ENCODE peak calls at places on chromosomes 1 and 21, in eight cellular contexts. C, J, Z, O, B, M, W and S are unnamed samples.
A peak's percentile ranks its signal among the peaks of the same experiment; 100 is the strongest.

GRCh38 chr1:167126811-167127210 is 32.9 kb downstream of the STYXL2 start:
- DNase-seq in C (no peak), J (no peak), Z (peak; percentile 57), O (no peak), B (no peak), M (no peak), W (no peak), S (peak; percentile 77)

GRCh38 chr1:81569761-81570160 is 231.0 kb upstream of the ADGRL2 start:
- DNase-seq in C (no peak), J (no peak), Z (no peak), O (no peak), B (no peak), M (no peak), W (no peak), S (no peak)

GRCh38 chr1:219299420-219299819 is 125.7 kb downstream of the LYPLAL1 start:
- DNase-seq in C (no peak), J (no peak), Z (no peak), O (no peak), B (no peak), M (no peak), W (no peak), S (no peak)

GRCh38 chr1:201042663-201043461 is 19.3 kb upstream of the KIF21B start:
- DNase-seq in C (no peak), J (peak; percentile 41), Z (peak; percentile 80), O (peak; percentile 87), B (peak; percentile 40), M (peak; percentile 66), W (peak; percentile 46), S (peak; percentile 79)

GRCh38 chr1:236808564-236809130 is 13.6 kb downstream of the MTR start:
- DNase-seq in C (no peak), J (no peak), Z (no peak), O (no peak), B (no peak), M (no peak), W (no peak), S (no peak)

GRCh38 chr1:214453109-214453722 is 98.2 kb downstream of the PTPN14 start:
- DNase-seq in C (no peak), J (peak; percentile 58), Z (no peak), O (no peak), B (no peak), M (no peak), W (no peak), S (no peak)

GRCh38 chr1:2381741-2382620 is 9.4 kb downstream of the MORN1 start:
- DNase-seq in C (peak; percentile 91), J (peak; percentile 55), Z (peak; percentile 85), O (peak; percentile 94), B (peak; percentile 83), M (peak; percentile 80), W (peak; percentile 85), S (peak; percentile 84)

GRCh38 chr1:3030663-3031381 is 9.6 kb downstream of the ACTRT2 start:
- DNase-seq in C (peak; percentile 59), J (no peak), Z (peak; percentile 78), O (peak; percentile 31), B (no peak), M (no peak), W (no peak), S (peak; percentile 66)

GRCh38 chr1:36650200-36651065 is 167.7 kb upstream of the CSF3R start:
- DNase-seq in C (peak; percentile 70), J (peak; percentile 22), Z (peak; percentile 72), O (peak; percentile 94), B (peak; percentile 36), M (peak; percentile 79), W (peak; percentile 31), S (peak; percentile 80)

GRCh38 chr21:36606292-36606982 is 92.5 kb upstream of the SIM2 start:
- DNase-seq in C (no peak), J (no peak), Z (peak; percentile 46), O (no peak), B (no peak), M (no peak), W (no peak), S (peak; percentile 59)

GRCh38 chr1:92805216-92805615 is 20.3 kb upstream of the EVI5 start:
- DNase-seq in C (no peak), J (no peak), Z (no peak), O (no peak), B (no peak), M (no peak), W (no peak), S (no peak)

GRCh38 chr1:40564506-40564905 is 33.1 kb downstream of the ZNF684 start:
- DNase-seq in C (no peak), J (no peak), Z (no peak), O (no peak), B (no peak), M (no peak), W (no peak), S (no peak)

GRCh38 chr1:44808063-44808937 is at the start of gene BTBD19:
- DNase-seq in C (peak; percentile 94), J (no peak), Z (peak; percentile 83), O (peak; percentile 94), B (peak; percentile 88), M (peak; percentile 67), W (peak; percentile 93), S (peak; percentile 91)

GRCh38 chr1:97832490-97832889 is 88.3 kb downstream of the DPYD start:
- DNase-seq in C (no peak), J (no peak), Z (no peak), O (no peak), B (peak; percentile 34), M (no peak), W (no peak), S (no peak)

GRCh38 chr1:3597599-3597964 is 13.7 kb downstream of the MEGF6 start:
- DNase-seq in C (no peak), J (no peak), Z (no peak), O (no peak), B (peak; percentile 37), M (no peak), W (no peak), S (no peak)

GRCh38 chr1:30879126-30879786 is 29.3 kb downstream of the SDC3 start:
- DNase-seq in C (no peak), J (peak; percentile 20), Z (no peak), O (no peak), B (no peak), M (no peak), W (no peak), S (no peak)

GRCh38 chr1:165451696-165452095 is 6.8 kb upstream of the RXRG start:
- DNase-seq in C (no peak), J (no peak), Z (no peak), O (no peak), B (no peak), M (no peak), W (no peak), S (no peak)

GRCh38 chr1:20883766-20884165 is 96.7 kb upstream of the HP1BP3 start:
- DNase-seq in C (no peak), J (peak; percentile 81), Z (no peak), O (no peak), B (no peak), M (no peak), W (no peak), S (no peak)
- H3K27ac ChIP-seq in C (no peak overlapping the region), J (peak overlapping the region; percentile 89), Z (no peak overlapping the region), O (no peak overlapping the region), B (no peak overlapping the region), M (no peak overlapping the region), W (no peak overlapping the region), S (no peak overlapping the region)

GRCh38 chr1:160639652-160640051 is 7.2 kb downstream of the SLAMF1 start:
- DNase-seq in C (no peak), J (no peak), Z (no peak), O (no peak), B (no peak), M (no peak), W (no peak), S (no peak)

GRCh38 chr1:160637065-160637464 is 9.8 kb downstream of the SLAMF1 start:
- DNase-seq in C (no peak), J (no peak), Z (no peak), O (no peak), B (no peak), M (no peak), W (no peak), S (no peak)

GRCh38 chr1:160637821-160638539 is 8.9 kb downstream of the SLAMF1 start:
- DNase-seq in C (no peak), J (no peak), Z (no peak), O (no peak), B (no peak), M (no peak), W (no peak), S (no peak)

GRCh38 chr1:160638926-160639325 is 7.9 kb downstream of the SLAMF1 start:
- DNase-seq in C (no peak), J (no peak), Z (no peak), O (no peak), B (no peak), M (no peak), W (no peak), S (no peak)

DNA sequence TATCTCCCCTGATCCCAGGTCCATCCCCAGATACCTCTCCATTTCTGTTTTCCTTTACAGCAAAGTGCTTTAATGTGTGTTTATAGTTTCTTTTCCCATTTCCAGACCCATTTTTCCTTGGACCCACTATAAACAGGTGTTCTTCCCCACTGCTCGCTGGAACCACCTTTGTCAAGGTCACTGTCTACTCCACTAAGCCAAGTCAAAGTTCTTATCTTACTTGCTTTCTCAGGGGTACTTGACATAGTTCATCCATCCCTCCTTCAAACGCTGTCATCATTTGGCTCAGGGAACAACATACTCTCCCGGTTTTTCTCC is 8.3 kb downstream of the SLAMF1 start:
- DNase-seq in C (no peak), J (no peak), Z (no peak), O (no peak), B (no peak), M (no peak), W (no peak), S (no peak)
- H3K27ac ChIP-seq in C (no peak overlapping the region), J (no peak overlapping the region), Z (no peak overlapping the region), O (no peak overlapping the region), B (no peak overlapping the region), M (no peak overlapping the region), W (no peak overlapping the region), S (no peak overlapping the region)

GRCh38 chr1:161228032-161228431 is 2.2 kb downstream of the TOMM40L start:
- DNase-seq in C (no peak), J (no peak), Z (no peak), O (no peak), B (no peak), M (no peak), W (no peak), S (no peak)

GRCh38 chr1:161227196-161227871 is 1.5 kb downstream of the TOMM40L start:
- DNase-seq in C (peak; percentile 88), J (peak; percentile 63), Z (peak; percentile 73), O (peak; percentile 92), B (peak; percentile 83), M (peak; percentile 90), W (peak; percentile 90), S (peak; percentile 92)

GRCh38 chr1:161226320-161226711 is 456 bp downstream of the TOMM40L start:
- DNase-seq in C (no peak), J (no peak), Z (no peak), O (peak; percentile 65), B (no peak), M (no peak), W (no peak), S (no peak)

GRCh38 chr1:161225534-161226319 is at the start of gene TOMM40L:
- DNase-seq in C (peak; percentile 95), J (peak; percentile 99), Z (peak; percentile 86), O (peak; percentile 96), B (peak; percentile 92), M (peak; percentile 87), W (peak; percentile 93), S (peak; percentile 97)

GRCh38 chr1:161226759-161227158 is 899 bp downstream of the TOMM40L start:
- DNase-seq in C (no peak), J (no peak), Z (no peak), O (no peak), B (no peak), M (no peak), W (no peak), S (no peak)
- H3K27ac ChIP-seq in C (peak overlapping the region; percentile 64), J (peak overlapping the region; percentile 40), Z (peak overlapping the region; percentile 66), O (no peak overlapping the region), B (peak overlapping the region; percentile 92), M (no peak overlapping the region), W (no peak overlapping the region), S (no peak overlapping the region)

GRCh38 chr1:183022202-183023145 is 746 bp upstream of the LAMC1 start:
- DNase-seq in C (peak; percentile 96), J (peak; percentile 96), Z (peak; percentile 60), O (peak; percentile 92), B (peak; percentile 82), M (peak; percentile 80), W (peak; percentile 93), S (peak; percentile 89)
- H3K27ac ChIP-seq in C (peak overlapping the region; percentile 97), J (peak overlapping the region; percentile 94), Z (peak overlapping the region; percentile 98), O (peak overlapping the region; percentile 80), B (peak overlapping the region; percentile 98), M (peak overlapping the region; percentile 98), W (peak overlapping the region; percentile 100), S (peak overlapping the region; percentile 98)